ENCODE peak calls at places on chromosomes 2 and 18, in eight cellular contexts. One of them, this sample, is unnamed.

GRCh38 chr18:53153281-53153680 is 813.3 kb downstream of the DCC start:
- DNase-seq in psoas muscle: no peak
- DNase-seq in CD4-positive, alpha-beta T cell: no peak
- DNase-seq in substantia nigra: no peak
- DNase-seq in fibroblast of lung: no peak
- DNase-seq in upper lobe of right lung: no peak
- DNase-seq in pancreas: no peak
- DNase-seq in A673: peak
- DNase-seq in this sample: no peak

GRCh38 chr2:28944535-28944934 is 36.6 kb upstream of the TOGARAM2 start:
- DNase-seq in psoas muscle: no peak
- DNase-seq in CD4-positive, alpha-beta T cell: no peak
- DNase-seq in substantia nigra: no peak
- DNase-seq in fibroblast of lung: no peak
- DNase-seq in upper lobe of right lung: no peak
- DNase-seq in pancreas: no peak
- DNase-seq in A673: no peak
- DNase-seq in this sample: no peak

GRCh38 chr2:109311771-109312170 is 182.8 kb downstream of the SH3RF3 start:
- DNase-seq in psoas muscle: no peak
- DNase-seq in CD4-positive, alpha-beta T cell: no peak
- DNase-seq in substantia nigra: no peak
- DNase-seq in fibroblast of lung: no peak
- DNase-seq in upper lobe of right lung: no peak
- DNase-seq in pancreas: no peak
- DNase-seq in A673: no peak
- DNase-seq in this sample: no peak

GRCh38 chr18:48993586-48993985 is 42.8 kb upstream of the SMAD7 start:
- DNase-seq in psoas muscle: peak
- DNase-seq in CD4-positive, alpha-beta T cell: no peak
- DNase-seq in substantia nigra: no peak
- DNase-seq in fibroblast of lung: no peak
- DNase-seq in upper lobe of right lung: no peak
- DNase-seq in pancreas: no peak
- DNase-seq in A673: no peak
- DNase-seq in this sample: no peak

GRCh38 chr2:215409331-215410127 is 26.3 kb downstream of the FN1 start:
- DNase-seq in psoas muscle: no peak
- DNase-seq in CD4-positive, alpha-beta T cell: no peak
- DNase-seq in substantia nigra: no peak
- DNase-seq in fibroblast of lung: no peak
- DNase-seq in upper lobe of right lung: no peak
- DNase-seq in pancreas: no peak
- DNase-seq in A673: no peak
- DNase-seq in this sample: no peak

GRCh38 chr2:97662386-97662894 is 1.4 kb downstream of the ACTR1B start:
- DNase-seq in psoas muscle: no peak
- DNase-seq in CD4-positive, alpha-beta T cell: no peak
- DNase-seq in substantia nigra: no peak
- DNase-seq in fibroblast of lung: no peak
- DNase-seq in upper lobe of right lung: no peak
- DNase-seq in pancreas: no peak
- DNase-seq in A673: no peak
- DNase-seq in this sample: no peak

GRCh38 chr2:28404086-28404485 is 11.4 kb downstream of the FOSL2 start:
- DNase-seq in psoas muscle: no peak
- DNase-seq in CD4-positive, alpha-beta T cell: no peak
- DNase-seq in substantia nigra: no peak
- DNase-seq in fibroblast of lung: no peak
- DNase-seq in upper lobe of right lung: no peak
- DNase-seq in pancreas: no peak
- DNase-seq in A673: no peak
- DNase-seq in this sample: no peak

GRCh38 chr2:36915627-36916026 is 50.7 kb downstream of the STRN start:
- DNase-seq in psoas muscle: no peak
- DNase-seq in CD4-positive, alpha-beta T cell: no peak
- DNase-seq in substantia nigra: no peak
- DNase-seq in fibroblast of lung: no peak
- DNase-seq in upper lobe of right lung: no peak
- DNase-seq in pancreas: no peak
- DNase-seq in A673: no peak
- DNase-seq in this sample: no peak

GRCh38 chr2:12484536-12485115 is 232.1 kb upstream of the TRIB2 start:
- DNase-seq in psoas muscle: no peak
- DNase-seq in CD4-positive, alpha-beta T cell: no peak
- DNase-seq in substantia nigra: no peak
- DNase-seq in fibroblast of lung: no peak
- DNase-seq in upper lobe of right lung: no peak
- DNase-seq in pancreas: no peak
- DNase-seq in A673: no peak
- DNase-seq in this sample: no peak

GRCh38 chr2:36780231-36780808 is 83.8 kb downstream of the VIT start:
- DNase-seq in psoas muscle: no peak
- DNase-seq in CD4-positive, alpha-beta T cell: no peak
- DNase-seq in substantia nigra: no peak
- DNase-seq in fibroblast of lung: peak
- DNase-seq in upper lobe of right lung: no peak
- DNase-seq in pancreas: no peak
- DNase-seq in A673: peak
- DNase-seq in this sample: no peak

GRCh38 chr2:186459009-186459408 is 27.1 kb upstream of the ZC3H15 start:
- DNase-seq in psoas muscle: no peak
- DNase-seq in CD4-positive, alpha-beta T cell: no peak
- DNase-seq in substantia nigra: no peak
- DNase-seq in fibroblast of lung: peak
- DNase-seq in upper lobe of right lung: no peak
- DNase-seq in pancreas: no peak
- DNase-seq in A673: no peak
- DNase-seq in this sample: no peak

GRCh38 chr2:225841314-225841713 is 441.8 kb downstream of the NYAP2 start:
- DNase-seq in psoas muscle: no peak
- DNase-seq in CD4-positive, alpha-beta T cell: no peak
- DNase-seq in substantia nigra: no peak
- DNase-seq in fibroblast of lung: peak
- DNase-seq in upper lobe of right lung: no peak
- DNase-seq in pancreas: no peak
- DNase-seq in A673: no peak
- DNase-seq in this sample: no peak

GRCh38 chr2:184137955-184138354 is 460.4 kb upstream of the ZNF804A start:
- DNase-seq in psoas muscle: no peak
- DNase-seq in CD4-positive, alpha-beta T cell: no peak
- DNase-seq in substantia nigra: no peak
- DNase-seq in fibroblast of lung: no peak
- DNase-seq in upper lobe of right lung: no peak
- DNase-seq in pancreas: no peak
- DNase-seq in A673: no peak
- DNase-seq in this sample: no peak

GRCh38 chr2:37414470-37414949 is 70.1 kb downstream of the QPCT start:
- DNase-seq in psoas muscle: no peak
- DNase-seq in CD4-positive, alpha-beta T cell: no peak
- DNase-seq in substantia nigra: no peak
- DNase-seq in fibroblast of lung: peak
- DNase-seq in upper lobe of right lung: no peak
- DNase-seq in pancreas: no peak
- DNase-seq in A673: peak
- DNase-seq in this sample: no peak

GRCh38 chr18:21242141-21243040 is at the start of gene GREB1L:
- DNase-seq in psoas muscle: peak
- DNase-seq in CD4-positive, alpha-beta T cell: no peak
- DNase-seq in substantia nigra: peak
- DNase-seq in fibroblast of lung: peak
- DNase-seq in upper lobe of right lung: peak
- DNase-seq in pancreas: peak
- DNase-seq in A673: peak
- DNase-seq in this sample: peak

GRCh38 chr18:59719533-59720325 is 22.5 kb upstream of the CCBE1 start:
- DNase-seq in psoas muscle: no peak
- DNase-seq in CD4-positive, alpha-beta T cell: no peak
- DNase-seq in substantia nigra: no peak
- DNase-seq in fibroblast of lung: peak
- DNase-seq in upper lobe of right lung: no peak
- DNase-seq in pancreas: no peak
- DNase-seq in A673: no peak
- DNase-seq in this sample: no peak

GRCh38 chr18:59721214-59721613 is 24.0 kb upstream of the CCBE1 start:
- DNase-seq in psoas muscle: no peak
- DNase-seq in CD4-positive, alpha-beta T cell: no peak
- DNase-seq in substantia nigra: no peak
- DNase-seq in fibroblast of lung: no peak
- DNase-seq in upper lobe of right lung: no peak
- DNase-seq in pancreas: no peak
- DNase-seq in A673: no peak
- DNase-seq in this sample: no peak

GRCh38 chr18:59717291-59717690 is 20.1 kb upstream of the CCBE1 start:
- DNase-seq in psoas muscle: no peak
- DNase-seq in CD4-positive, alpha-beta T cell: no peak
- DNase-seq in substantia nigra: no peak
- DNase-seq in fibroblast of lung: no peak
- DNase-seq in upper lobe of right lung: no peak
- DNase-seq in pancreas: no peak
- DNase-seq in A673: no peak
- DNase-seq in this sample: no peak

GRCh38 chr18:59715966-59716369 is 18.7 kb upstream of the CCBE1 start:
- DNase-seq in psoas muscle: no peak
- DNase-seq in CD4-positive, alpha-beta T cell: no peak
- DNase-seq in substantia nigra: no peak
- DNase-seq in fibroblast of lung: peak
- DNase-seq in upper lobe of right lung: no peak
- DNase-seq in pancreas: no peak
- DNase-seq in A673: peak
- DNase-seq in this sample: no peak

DNA sequence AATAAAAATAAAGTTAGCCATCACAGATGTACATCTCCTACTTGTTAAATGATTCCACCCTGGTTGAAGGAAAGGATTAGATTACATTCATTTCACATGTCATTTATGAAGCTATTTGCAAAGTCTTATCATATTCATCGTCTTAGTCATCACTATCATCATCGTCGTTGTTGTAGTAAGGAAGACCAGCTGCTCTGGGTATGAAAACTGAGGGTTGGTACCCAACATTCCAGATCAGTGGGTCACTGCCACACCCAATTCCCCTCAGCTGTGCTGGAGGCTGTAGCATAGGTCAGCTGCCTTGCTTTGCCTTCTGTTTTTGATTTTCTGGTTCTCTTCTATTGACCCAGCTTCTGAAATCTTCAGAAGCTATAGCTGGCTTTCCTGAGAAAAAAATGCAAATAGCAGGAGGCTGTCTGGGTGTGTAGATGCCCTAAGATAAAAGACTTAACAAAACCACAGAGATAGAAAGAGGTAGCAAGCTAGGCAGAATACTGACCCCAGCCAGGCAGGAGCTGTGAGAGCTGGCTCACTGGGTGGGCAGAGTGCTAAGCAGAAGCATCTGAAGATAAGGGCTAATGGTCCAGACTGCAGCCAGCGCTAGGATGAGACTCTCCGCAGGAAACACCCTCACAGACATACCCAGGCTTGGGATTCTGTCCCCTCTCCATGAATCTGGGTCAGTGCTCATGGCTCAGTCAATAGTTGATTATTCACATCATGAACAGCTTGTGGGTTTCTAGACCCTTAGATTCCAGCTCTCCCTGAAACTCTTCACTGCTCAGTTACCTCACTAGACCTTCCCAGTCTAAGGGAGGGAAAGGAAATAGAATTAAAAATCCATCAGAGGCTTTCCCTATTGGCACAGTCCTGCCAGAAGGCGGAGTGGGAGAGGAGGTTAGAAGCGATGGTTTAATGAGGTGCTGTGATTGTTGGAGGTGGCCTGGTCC is 21.2 kb upstream of the CCBE1 start:
- DNase-seq in psoas muscle: no peak
- DNase-seq in CD4-positive, alpha-beta T cell: no peak
- DNase-seq in substantia nigra: no peak
- DNase-seq in fibroblast of lung: peak
- DNase-seq in upper lobe of right lung: no peak
- DNase-seq in pancreas: no peak
- DNase-seq in A673: peak
- DNase-seq in this sample: no peak
- H3K27ac ChIP-seq in psoas muscle: no peak
- H3K27ac ChIP-seq in CD4-positive, alpha-beta T cell: no peak
- H3K27ac ChIP-seq in substantia nigra: no peak
- H3K27ac ChIP-seq in fibroblast of lung: peak
- H3K27ac ChIP-seq in upper lobe of right lung: no peak
- H3K27ac ChIP-seq in pancreas: no peak
- H3K27ac ChIP-seq in A673: no peak
- H3K27ac ChIP-seq in this sample: no peak

DNA sequence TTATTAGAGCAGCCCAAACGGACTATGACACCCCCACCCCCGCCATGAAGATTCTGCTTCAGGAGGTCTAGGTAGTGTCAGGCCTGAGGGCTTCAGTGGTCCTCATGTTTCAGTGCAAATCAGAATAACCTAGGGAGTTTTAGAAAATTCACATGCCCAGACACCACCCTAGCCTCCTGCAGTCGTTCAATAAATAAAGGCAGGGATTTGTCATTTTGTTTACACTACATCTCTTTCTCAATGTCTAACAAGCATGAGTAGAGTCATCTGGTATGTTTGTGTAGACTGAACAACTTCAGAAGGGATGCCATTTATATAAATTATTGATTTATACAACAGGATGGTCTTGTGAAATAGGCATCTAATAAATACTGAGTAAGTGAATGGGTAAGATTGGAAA is 112.1 kb upstream of the SERPINE2 start:
- DNase-seq in psoas muscle: no peak
- DNase-seq in CD4-positive, alpha-beta T cell: no peak
- DNase-seq in substantia nigra: no peak
- DNase-seq in fibroblast of lung: peak
- DNase-seq in upper lobe of right lung: no peak
- DNase-seq in pancreas: no peak
- DNase-seq in A673: no peak
- DNase-seq in this sample: no peak
- H3K27ac ChIP-seq in psoas muscle: no peak
- H3K27ac ChIP-seq in CD4-positive, alpha-beta T cell: no peak
- H3K27ac ChIP-seq in substantia nigra: no peak
- H3K27ac ChIP-seq in fibroblast of lung: no peak
- H3K27ac ChIP-seq in upper lobe of right lung: no peak
- H3K27ac ChIP-seq in pancreas: no peak
- H3K27ac ChIP-seq in A673: no peak
- H3K27ac ChIP-seq in this sample: no peak

DNA sequence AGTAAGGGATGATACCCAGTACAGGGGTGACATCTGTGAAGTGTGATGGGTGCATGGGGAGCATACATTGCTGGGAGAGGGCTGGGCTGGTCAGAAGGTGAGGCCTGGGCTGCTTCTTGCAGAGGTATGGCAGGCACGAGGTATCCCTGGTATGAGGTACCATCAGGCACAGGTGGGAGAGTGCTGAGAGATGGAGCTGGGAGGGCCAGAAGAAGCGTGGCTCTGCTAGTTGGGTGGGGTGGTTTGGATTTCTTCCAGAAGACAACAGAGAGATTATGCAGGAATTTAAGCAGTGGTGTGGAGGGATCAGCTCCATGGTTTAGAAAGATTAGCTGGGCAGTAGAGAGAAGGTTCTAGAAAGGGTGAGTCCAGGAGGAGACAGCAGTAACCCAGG is 181.9 kb upstream of the HAAO start:
- DNase-seq in psoas muscle: no peak
- DNase-seq in CD4-positive, alpha-beta T cell: no peak
- DNase-seq in substantia nigra: no peak
- DNase-seq in fibroblast of lung: peak
- DNase-seq in upper lobe of right lung: peak
- DNase-seq in pancreas: peak
- DNase-seq in A673: no peak
- DNase-seq in this sample: no peak
- H3K27ac ChIP-seq in psoas muscle: no peak
- H3K27ac ChIP-seq in CD4-positive, alpha-beta T cell: no peak
- H3K27ac ChIP-seq in substantia nigra: no peak
- H3K27ac ChIP-seq in fibroblast of lung: peak
- H3K27ac ChIP-seq in upper lobe of right lung: peak
- H3K27ac ChIP-seq in pancreas: no peak
- H3K27ac ChIP-seq in A673: no peak
- H3K27ac ChIP-seq in this sample: no peak

GRCh38 chr2:74958277-74959105 is at the start of gene POLE4:
- DNase-seq in psoas muscle: peak
- DNase-seq in CD4-positive, alpha-beta T cell: peak
- DNase-seq in substantia nigra: peak
- DNase-seq in fibroblast of lung: peak
- DNase-seq in upper lobe of right lung: peak
- DNase-seq in pancreas: peak
- DNase-seq in A673: peak
- DNase-seq in this sample: peak
- H3K27ac ChIP-seq in psoas muscle: peak
- H3K27ac ChIP-seq in CD4-positive, alpha-beta T cell: peak
- H3K27ac ChIP-seq in substantia nigra: peak
- H3K27ac ChIP-seq in fibroblast of lung: peak
- H3K27ac ChIP-seq in upper lobe of right lung: peak
- H3K27ac ChIP-seq in pancreas: peak
- H3K27ac ChIP-seq in A673: peak
- H3K27ac ChIP-seq in this sample: peak